ENCODE peak calls at places on chromosomes 12 and 14, in nine cellular contexts. Z is iPS-NIHi11; Q is hippocampal formation; W is GM20000; B is T-helper 1 cell; J is EH; G is activated naive CD4-positive, alpha-beta T cell; R is progenitor cell of endocrine pancreas; I is NB4. U is an unnamed sample.

GRCh38 chr14:101058571-101058970 is 155.0 kb upstream of the RTL1 start:
- DNase-seq in Z (no peak), J (peak; percentile 62), Q (no peak), G (no peak), I (no peak), W (no peak), R (no peak), B (no peak), U (no peak)

GRCh38 chr12:67202344-67203012 is 66.7 kb upstream of the CAND1 start:
- DNase-seq in B (no peak), I (no peak), W (peak; percentile 20), J (no peak), G (no peak), R (no peak), Q (no peak), Z (no peak), U (no peak)

GRCh38 chr12:22238211-22238610 is 96.3 kb downstream of the ST8SIA1 start:
- DNase-seq in W (no peak), Q (no peak), G (no peak), B (no peak), Z (no peak), R (no peak), I (no peak), J (no peak), U (no peak)

GRCh38 chr14:50030049-50030448 is 86.3 kb downstream of the VCPKMT start:
- DNase-seq in Z (no peak), J (no peak), Q (no peak), G (no peak), W (no peak), R (no peak), B (no peak), I (no peak), U (no peak)

GRCh38 chr12:71392521-71393145 is 47.0 kb upstream of the LGR5 start:
- DNase-seq in W (peak; percentile 63), Z (peak; percentile 79), G (no peak), R (no peak), I (peak; percentile 73), Q (no peak), J (peak; percentile 71), B (no peak), U (no peak)

GRCh38 chr14:78598046-78598652 is 428.0 kb downstream of the NRXN3 start:
- DNase-seq in Z (peak; percentile 90), G (no peak), B (peak; percentile 8), J (peak; percentile 72), Q (peak; percentile 54), W (peak; percentile 66), R (peak; percentile 53), I (peak; percentile 58), U (no peak)

GRCh38 chr14:88426271-88426670 is 40.8 kb downstream of the SPATA7 start:
- DNase-seq in B (no peak), Q (no peak), I (no peak), Z (no peak), G (no peak), J (peak; percentile 84), R (no peak), W (no peak), U (no peak)

GRCh38 chr12:123058980-123059379 is 78.5 kb downstream of the ARL6IP4 start:
- DNase-seq in Z (no peak), W (no peak), Q (no peak), J (peak; percentile 32), G (no peak), B (no peak), I (no peak), R (no peak), U (no peak)

GRCh38 chr12:19369691-19370148 is 69.6 kb upstream of the AEBP2 start:
- DNase-seq in B (no peak), J (peak; percentile 67), Z (no peak), W (no peak), R (no peak), G (no peak), I (no peak), Q (no peak), U (no peak)

GRCh38 chr12:124391340-124392261 is 96.7 kb downstream of the RFLNA start:
- DNase-seq in I (peak; percentile 96), Z (no peak), Q (peak; percentile 24), R (no peak), J (peak; percentile 82), B (no peak), W (peak; percentile 85), G (peak; percentile 21), U (no peak)

GRCh38 chr12:124675881-124676688 is 108.7 kb upstream of the NCOR2 start:
- DNase-seq in W (no peak), I (peak; percentile 63), J (peak; percentile 59), G (no peak), Z (no peak), Q (no peak), B (no peak), R (no peak), U (no peak)

GRCh38 chr14:34098045-34098984 is 147.4 kb upstream of the EGLN3 start:
- DNase-seq in G (no peak), J (peak; percentile 42), W (peak; percentile 48), B (no peak), I (peak; percentile 24), Q (peak; percentile 45), Z (peak; percentile 52), R (no peak), U (no peak)

GRCh38 chr14:101241147-101241546 is 320.1 kb upstream of the DIO3 start:
- DNase-seq in I (no peak), G (no peak), Q (no peak), B (no peak), W (no peak), R (no peak), Z (no peak), J (no peak), U (no peak)

GRCh38 chr14:77599894-77600293 is 16.5 kb downstream of the SPTLC2 start:
- DNase-seq in Z (no peak), W (no peak), G (no peak), J (peak; percentile 57), B (no peak), R (no peak), I (no peak), Q (no peak), U (no peak)

GRCh38 chr12:115472852-115473251 is 788.9 kb upstream of the TBX3 start:
- DNase-seq in I (no peak), B (no peak), G (no peak), J (no peak), Q (no peak), W (no peak), Z (no peak), R (no peak), U (no peak)

GRCh38 chr12:68479261-68479581 is 131.5 kb upstream of the RAP1B start:
- DNase-seq in B (no peak), W (no peak), Z (no peak), J (peak; percentile 94), I (no peak), R (no peak), Q (no peak), G (no peak), U (no peak)

GRCh38 chr14:37257651-37258050 is 59.9 kb downstream of the MIPOL1 start:
- DNase-seq in G (no peak), Z (no peak), R (no peak), B (no peak), Q (no peak), J (no peak), I (no peak), W (no peak), U (no peak)

GRCh38 chr12:32891956-32892355 is 4.6 kb downstream of the PKP2 start:
- DNase-seq in Q (no peak), W (no peak), J (peak; percentile 8), I (no peak), Z (peak; percentile 66), G (no peak), R (no peak), B (no peak), U (no peak)

GRCh38 chr14:89293349-89293916 is 123.6 kb downstream of the FOXN3 start:
- DNase-seq in G (no peak), B (no peak), J (no peak), I (no peak), Q (no peak), Z (peak; percentile 43), R (no peak), W (no peak), U (no peak)

GRCh38 chr14:95472819-95473251 is 43.6 kb downstream of the SYNE3 start:
- DNase-seq in Z (no peak), R (no peak), W (no peak), G (no peak), Q (no peak), J (no peak), I (peak; percentile 86), B (no peak), U (no peak)

GRCh38 chr12:47408171-47408871 is 297.5 kb downstream of the RPAP3 start:
- DNase-seq in Q (no peak), Z (peak; percentile 42), I (peak; percentile 43), J (no peak), W (peak; percentile 47), R (no peak), B (no peak), G (no peak), U (no peak)

GRCh38 chr12:107415066-107415465 is 270.5 kb upstream of the PWP1 start:
- DNase-seq in W (no peak), Z (no peak), G (no peak), Q (no peak), R (no peak), B (no peak), J (peak; percentile 90), I (no peak), U (no peak)